ENCODE peak calls at places on chromosomes 1 and 21, in four cellular contexts. L is effector memory CD4-positive, alpha-beta T cell; M is Jurkat, Clone E6-1; D is body of pancreas. X is an unnamed sample.

GRCh38 chr1:245946905-245947304 is 560.2 kb downstream of the SMYD3 start:
- DNase-seq in M (no peak), D (no peak), L (no peak), X (no peak)

GRCh38 chr1:244207935-244208244 is 156.8 kb downstream of the ZBTB18 start:
- DNase-seq in L (no peak), M (no peak), D (no peak), X (no peak)

GRCh38 chr1:101250656-101251272 is 13.9 kb downstream of the S1PR1 start:
- DNase-seq in D (no peak), L (no peak), M (no peak), X (no peak)

GRCh38 chr1:54499097-54500029 is 48.7 kb upstream of the ACOT11 start:
- DNase-seq in L (no peak), M (peak), D (peak), X (peak)

GRCh38 chr1:108072294-108072693 is 107.3 kb upstream of the VAV3 start:
- DNase-seq in L (no peak), D (no peak), M (no peak), X (no peak)

GRCh38 chr1:174337000-174337681 is 110.6 kb upstream of the GPR52 start:
- DNase-seq in L (no peak), D (no peak), M (no peak), X (no peak)

GRCh38 chr1:93597697-93598096 is 83.9 kb downstream of the BCAR3 start:
- DNase-seq in M (no peak), L (no peak), D (no peak), X (peak)

GRCh38 chr1:212545941-212546638 is 62.5 kb upstream of the ATF3 start:
- DNase-seq in D (peak), L (no peak), M (no peak), X (peak)

GRCh38 chr1:213651077-213651476 is 336.7 kb upstream of the PROX1 start:
- DNase-seq in L (no peak), D (no peak), M (no peak), X (no peak)

GRCh38 chr1:59057211-59057694 is 239.6 kb upstream of the FGGY start:
- DNase-seq in D (peak), M (no peak), L (no peak), X (peak)

GRCh38 chr1:169795687-169796086 is 980 bp upstream of the METTL18 start:
- DNase-seq in M (peak), D (no peak), L (no peak), X (no peak)

GRCh38 chr1:160794396-160794795 is 1.6 kb upstream of the LY9 start:
- DNase-seq in L (no peak), D (no peak), M (no peak), X (no peak)

GRCh38 chr1:56676571-56677035 is 31.5 kb downstream of the PRKAA2 start:
- DNase-seq in M (no peak), L (no peak), D (no peak), X (peak)

GRCh38 chr1:181113061-181113695 is 24.7 kb downstream of the IER5 start:
- DNase-seq in L (no peak), M (no peak), D (no peak), X (peak)

GRCh38 chr1:117092594-117092993 is 29.0 kb downstream of the TRIM45 start:
- DNase-seq in L (no peak), M (no peak), D (no peak), X (no peak)

GRCh38 chr1:1206376-1207253 is at the start of gene TNFRSF18:
- DNase-seq in L (peak), M (no peak), D (peak), X (no peak)

GRCh38 chr1:233613252-233614172 is at the start of gene KCNK1:
- DNase-seq in D (peak), M (no peak), L (no peak), X (peak)

GRCh38 chr1:237851209-237851845 is 39.4 kb downstream of the ZP4 start:
- DNase-seq in D (peak), L (no peak), M (peak), X (peak)

GRCh38 chr21:17492415-17493168 is 20.3 kb upstream of the CXADR start:
- DNase-seq in L (no peak), D (no peak), M (no peak), X (peak)

GRCh38 chr1:90724361-90724760 is 7.3 kb upstream of the BARHL2 start:
- DNase-seq in D (no peak), M (no peak), L (no peak), X (no peak)

GRCh38 chr21:38914531-38915385 is 109.0 kb downstream of the ETS2 start:
- DNase-seq in D (no peak), M (no peak), L (no peak), X (peak)

GRCh38 chr1:15963968-15964648 is 11.8 kb downstream of the ZBTB17 start:
- DNase-seq in D (no peak), L (no peak), M (no peak), X (no peak)

GRCh38 chr1:92879316-92879968 is 47.6 kb downstream of the RPL5 start:
- DNase-seq in D (no peak), M (no peak), L (no peak), X (no peak)

GRCh38 chr21:28834335-28835238 is 158.1 kb downstream of the LTN1 start:
- DNase-seq in D (no peak), M (no peak), L (no peak), X (no peak)

GRCh38 chr1:9475061-9475627 is 64.1 kb upstream of the SLC25A33 start:
- DNase-seq in M (no peak), D (no peak), L (no peak), X (no peak)

GRCh38 chr1:9466780-9467755 is 72.2 kb upstream of the SLC25A33 start:
- DNase-seq in L (no peak), M (no peak), D (peak), X (peak)

GRCh38 chr1:171346866-171347265 is 32.9 kb downstream of the FMO4 start:
- DNase-seq in M (no peak), D (no peak), L (no peak), X (no peak)

GRCh38 chr1:87129606-87130005 is 199.1 kb upstream of the LMO4 start:
- DNase-seq in M (no peak), D (no peak), L (no peak), X (no peak)